ENCODE peak calls at places on chromosomes 4 and X, in nine cellular contexts. N is ovary, E is heart right ventricle, I is left lung, O is esophagus muscularis mucosa, A is left ventricle myocardium inferior, S is tibial artery, L is breast epithelium, U is A549. B is an unnamed sample.

GRCh38 chr4:30722916-30723270 is 2.7 kb downstream of the PCDH7 start:
- DNase-seq in E (no peak), L (no peak), A (no peak), O (no peak), S (peak; percentile 66), U (no peak), N (no peak), I (no peak), B (no peak)

GRCh38 chrX:37745354-37745753 is 34.5 kb upstream of the CYBB start:
- DNase-seq in N (peak; percentile 70), S (peak; percentile 73), O (no peak), I (peak; percentile 77), A (peak; percentile 56), E (peak; percentile 59), L (peak; percentile 47), U (peak; percentile 33), B (no peak)

GRCh38 chr4:16717266-16717970 is 181.0 kb downstream of the LDB2 start:
- DNase-seq in L (no peak), A (no peak), N (no peak), U (no peak), E (no peak), O (no peak), I (no peak), S (no peak), B (no peak)

GRCh38 chrX:54223581-54223980 is 40.5 kb upstream of the FAM120C start:
- DNase-seq in S (no peak), A (no peak), E (no peak), N (no peak), I (no peak), O (no peak), U (no peak), L (no peak), B (no peak)

GRCh38 chrX:46072372-46072771 is 472.8 kb downstream of the ZNF674 start:
- DNase-seq in O (no peak), N (no peak), S (no peak), I (no peak), E (no peak), A (no peak), U (no peak), L (no peak), B (no peak)

GRCh38 chrX:64842492-64842891 is 133.8 kb downstream of the ZC4H2 start:
- DNase-seq in I (no peak), A (no peak), O (no peak), L (no peak), N (no peak), E (no peak), U (no peak), S (no peak), B (no peak)

GRCh38 chr4:172996571-172997216 is 171.9 kb upstream of the GALNT7 start:
- DNase-seq in E (no peak), U (no peak), I (no peak), L (no peak), O (peak; percentile 31), A (no peak), N (no peak), S (no peak), B (no peak)

GRCh38 chrX:153321381-153322105 is at the start of gene PNMA6F:
- DNase-seq in E (no peak), A (no peak), U (no peak), N (no peak), I (no peak), S (no peak), O (no peak), L (no peak), B (no peak)

GRCh38 chr4:75513529-75514130 is 573 bp downstream of the RCHY1 start:
- DNase-seq in O (no peak), L (no peak), N (no peak), U (no peak), A (no peak), S (no peak), I (no peak), E (no peak), B (no peak)

GRCh38 chrX:107628662-107629532 is 587 bp downstream of the PRPS1 start:
- DNase-seq in U (peak; percentile 64), N (peak; percentile 45), E (peak; percentile 12), I (peak; percentile 34), A (peak; percentile 13), S (peak; percentile 63), O (no peak), L (no peak), B (no peak)

GRCh38 chrX:123590842-123591491 is 141.9 kb downstream of the THOC2 start:
- DNase-seq in O (no peak), E (no peak), L (no peak), N (no peak), S (no peak), I (no peak), U (no peak), A (no peak), B (no peak)

GRCh38 chr4:183175631-183176232 is 76.7 kb downstream of the WWC2 start:
- DNase-seq in E (no peak), N (no peak), L (no peak), U (no peak), I (no peak), O (no peak), A (no peak), S (no peak), B (no peak)

GRCh38 chr4:183173580-183174526 is 74.8 kb downstream of the WWC2 start:
- DNase-seq in E (no peak), L (no peak), N (no peak), S (no peak), I (no peak), O (no peak), A (no peak), U (no peak), B (no peak)

GRCh38 chr4:183170894-183171293 is 71.8 kb downstream of the WWC2 start:
- DNase-seq in U (no peak), I (no peak), E (no peak), L (no peak), N (no peak), O (no peak), S (no peak), A (no peak), B (no peak)

GRCh38 chr4:183172881-183173280 is 73.8 kb downstream of the WWC2 start:
- DNase-seq in S (no peak), U (no peak), O (no peak), L (no peak), I (no peak), A (no peak), N (no peak), E (no peak), B (no peak)

GRCh38 chr4:183171484-183172267 is 72.6 kb downstream of the WWC2 start:
- DNase-seq in I (no peak), S (no peak), E (no peak), N (no peak), L (no peak), A (no peak), O (no peak), U (peak; percentile 25), B (no peak)
- H3K4me1 ChIP-seq in I (no peaks in the 10 kb centered on the region), S (peaks cover 5% of the 10 kb centered on the region), E (peaks cover 41% of the 10 kb centered on the region), N (peaks cover 14% of the 10 kb centered on the region), L (peaks cover 3% of the 10 kb centered on the region), A (peaks cover 72% of the 10 kb centered on the region), O (peaks cover 30% of the 10 kb centered on the region), U (peaks cover 69% of the 10 kb centered on the region), B (peaks cover 24% of the 10 kb centered on the region)

GRCh38 chrX:97638621-97639020 is 754.9 kb downstream of the RPA4 start:
- DNase-seq in I (no peak), N (no peak), O (no peak), E (no peak), L (no peak), U (no peak), S (no peak), A (no peak), B (no peak)

GRCh38 chrX:97633798-97634197 is 750.1 kb downstream of the RPA4 start:
- DNase-seq in N (no peak), O (no peak), A (no peak), E (no peak), L (no peak), S (no peak), U (no peak), I (no peak), B (no peak)

GRCh38 chrX:97637289-97637688 is 753.6 kb downstream of the RPA4 start:
- DNase-seq in U (no peak), I (no peak), A (no peak), L (no peak), S (no peak), O (no peak), E (no peak), N (no peak), B (no peak)

GRCh38 chrX:97639526-97639925 is 755.8 kb downstream of the RPA4 start:
- DNase-seq in U (no peak), L (no peak), S (no peak), I (no peak), E (no peak), A (no peak), N (no peak), O (no peak), B (no peak)
- TF ChIP-seq CTCF in U (no peak), L (no peak), S (no peak), I (no peak), E (no peak), A (no peak), N (no peak), O (no peak), B (no peak)

GRCh38 chr4:170088686-170089085 is 1.1 kb downstream of the AADAT start:
- DNase-seq in U (no peak), L (no peak), O (no peak), N (no peak), I (no peak), E (no peak), A (no peak), S (no peak), B (no peak)
- H3K4me3 ChIP-seq in U (peak overlapping the region; percentile 58), L (no peak overlapping the region), O (peak overlapping the region; percentile 66), N (peak overlapping the region; percentile 59), I (peak overlapping the region; percentile 49), E (peak overlapping the region; percentile 55), A (peak overlapping the region; percentile 72), S (peak overlapping the region; percentile 68), B (peak overlapping the region; percentile 53)

GRCh38 chr4:121180558-121180957 is 16.4 kb upstream of the TNIP3 start:
- DNase-seq in U (no peak), N (no peak), I (no peak), A (no peak), E (no peak), S (no peak), O (no peak), L (no peak), B (no peak)

GRCh38 chr4:121177238-121178137 is 13.4 kb upstream of the TNIP3 start:
- DNase-seq in E (no peak), I (no peak), U (no peak), S (no peak), O (no peak), N (no peak), A (no peak), L (no peak), B (no peak)

GRCh38 chr4:121182296-121182695 is 18.2 kb upstream of the TNIP3 start:
- DNase-seq in O (no peak), E (no peak), N (no peak), S (no peak), A (no peak), I (no peak), L (no peak), U (no peak), B (no peak)

GRCh38 chr4:121183359-121183758 is 19.2 kb upstream of the TNIP3 start:
- DNase-seq in A (no peak), S (no peak), E (no peak), N (no peak), O (no peak), L (no peak), U (no peak), I (no peak), B (no peak)

DNA sequence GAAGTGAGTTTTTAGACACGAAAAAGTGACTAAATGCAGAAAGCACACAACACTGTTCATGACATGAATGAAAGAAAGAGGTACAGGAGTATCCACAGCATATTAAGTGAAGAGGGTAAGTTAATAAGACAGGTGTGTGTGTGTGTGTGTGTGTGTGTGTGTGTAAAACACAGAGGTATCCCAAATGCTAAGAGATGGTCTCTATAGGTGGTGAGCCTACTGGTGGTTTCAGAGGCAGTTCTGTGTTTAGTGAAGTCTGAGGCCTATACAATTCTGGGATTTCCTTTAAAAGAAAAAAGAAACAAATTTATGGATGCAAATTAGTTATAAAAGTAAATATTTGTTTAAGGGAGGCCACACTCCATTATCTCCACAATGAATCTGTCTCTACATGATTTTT is 17.4 kb upstream of the TNIP3 start:
- DNase-seq in I (no peak), U (no peak), S (no peak), E (no peak), N (no peak), L (no peak), A (no peak), O (no peak), B (no peak)
- H3K4me1 ChIP-seq in I (peaks cover 29% of the 10 kb centered on the region), U (no peaks in the 10 kb centered on the region), S (no peaks in the 10 kb centered on the region), E (no peaks in the 10 kb centered on the region), N (no peaks in the 10 kb centered on the region), L (no peaks in the 10 kb centered on the region), A (no peaks in the 10 kb centered on the region), O (no peaks in the 10 kb centered on the region), B (no peaks in the 10 kb centered on the region)

B was measured in vagina.